ENCODE peak calls at places on chromosome 11, in nine cellular contexts. V, X, L, A, N, T, F, E and J are unnamed samples.

GRCh38 chr11:69202511-69203221 is 46.9 kb downstream of the SMIM38 start:
- DNase-seq in V (no peak), X (no peak), L (peak), A (no peak), N (peak), T (no peak), F (no peak), E (no peak), J (no peak)

GRCh38 chr11:58573451-58574104 is 2.1 kb downstream of the LPXN start:
- DNase-seq in V (peak), X (no peak), L (no peak), A (no peak), N (no peak), T (peak), F (no peak), E (no peak), J (peak)

GRCh38 chr11:118998822-118999221 is 884 bp downstream of the CENATAC start:
- DNase-seq in V (no peak), X (no peak), L (no peak), A (peak), N (no peak), T (peak), F (peak), E (peak), J (no peak)

GRCh38 chr11:68691402-68691784 is 7.0 kb downstream of the GAL start:
- DNase-seq in V (no peak), X (no peak), L (no peak), A (no peak), N (no peak), T (no peak), F (no peak), E (no peak), J (no peak)

GRCh38 chr11:2302280-2302843 is 549 bp downstream of the TSPAN32 start:
- DNase-seq in V (no peak), X (peak), L (peak), A (no peak), N (peak), T (no peak), F (no peak), E (no peak), J (no peak)

GRCh38 chr11:111969344-111969743 is 32.2 kb downstream of the DIXDC1 start:
- DNase-seq in V (no peak), X (no peak), L (no peak), A (no peak), N (no peak), T (no peak), F (no peak), E (no peak), J (no peak)

GRCh38 chr11:96279421-96280290 is 63.3 kb downstream of the MAML2 start:
- DNase-seq in V (no peak), X (no peak), L (no peak), A (no peak), N (no peak), T (no peak), F (no peak), E (no peak), J (no peak)

GRCh38 chr11:20457934-20458333 is 70.4 kb downstream of the PRMT3 start:
- DNase-seq in V (no peak), X (no peak), L (no peak), A (no peak), N (no peak), T (no peak), F (no peak), E (no peak), J (no peak)

GRCh38 chr11:109728056-109728455 is 306.1 kb downstream of the C11orf87 start:
- DNase-seq in V (no peak), X (no peak), L (no peak), A (no peak), N (no peak), T (no peak), F (no peak), E (no peak), J (no peak)

GRCh38 chr11:122322369-122322768 is 206.4 kb upstream of the BLID start:
- DNase-seq in V (no peak), X (no peak), L (no peak), A (no peak), N (no peak), T (peak), F (no peak), E (no peak), J (no peak)

GRCh38 chr11:75667268-75667830 is 1.5 kb downstream of the MAP6 start:
- DNase-seq in V (no peak), X (peak), L (no peak), A (peak), N (peak), T (no peak), F (peak), E (peak), J (no peak)

GRCh38 chr11:65954771-65955170 is 6.8 kb upstream of the SART1 start:
- DNase-seq in V (no peak), X (no peak), L (no peak), A (no peak), N (no peak), T (no peak), F (no peak), E (no peak), J (no peak)

GRCh38 chr11:77557553-77557952 is 32.2 kb upstream of the AQP11 start:
- DNase-seq in V (peak), X (no peak), L (no peak), A (peak), N (no peak), T (no peak), F (no peak), E (peak), J (no peak)

GRCh38 chr11:70229737-70230136 is 26.6 kb downstream of the FADD start:
- DNase-seq in V (no peak), X (peak), L (no peak), A (no peak), N (no peak), T (no peak), F (no peak), E (no peak), J (no peak)

GRCh38 chr11:120209750-120210650 is 832 bp upstream of the OAF start:
- DNase-seq in V (no peak), X (no peak), L (no peak), A (no peak), N (no peak), T (no peak), F (no peak), E (peak), J (no peak)

GRCh38 chr11:124716596-124716995 is 23.1 kb upstream of the NRGN start:
- DNase-seq in V (no peak), X (no peak), L (no peak), A (no peak), N (no peak), T (no peak), F (no peak), E (no peak), J (no peak)

GRCh38 chr11:11072067-11072466 is 214.2 kb upstream of the ZBED5 start:
- DNase-seq in V (no peak), X (no peak), L (no peak), A (peak), N (no peak), T (no peak), F (no peak), E (no peak), J (no peak)

GRCh38 chr11:124762077-124762623 is at the start of gene ESAM:
- DNase-seq in V (peak), X (peak), L (no peak), A (peak), N (peak), T (no peak), F (peak), E (peak), J (peak)

GRCh38 chr11:70398834-70399680 is 728 bp downstream of the CTTN start:
- DNase-seq in V (no peak), X (no peak), L (no peak), A (no peak), N (no peak), T (no peak), F (peak), E (no peak), J (peak)

GRCh38 chr11:65912840-65913239 is 6.0 kb downstream of the C11orf68 start:
- DNase-seq in V (no peak), X (no peak), L (no peak), A (no peak), N (no peak), T (no peak), F (no peak), E (no peak), J (no peak)

GRCh38 chr11:87292598-87292997 is 254.9 kb downstream of the TMEM135 start:
- DNase-seq in V (no peak), X (no peak), L (no peak), A (no peak), N (no peak), T (no peak), F (no peak), E (no peak), J (no peak)

GRCh38 chr11:9787260-9787659 is 123.4 kb downstream of the SWAP70 start:
- DNase-seq in V (no peak), X (no peak), L (no peak), A (no peak), N (no peak), T (no peak), F (no peak), E (no peak), J (no peak)

GRCh38 chr11:134372961-134373360 is 39.1 kb downstream of the B3GAT1 start:
- DNase-seq in V (no peak), X (peak), L (peak), A (no peak), N (peak), T (no peak), F (no peak), E (peak), J (no peak)

GRCh38 chr11:97361812-97362378 is 972.1 kb downstream of the JRKL start:
- DNase-seq in V (no peak), X (no peak), L (no peak), A (no peak), N (no peak), T (no peak), F (no peak), E (no peak), J (no peak)

GRCh38 chr11:65058012-65058411 is 341 bp downstream of the NAALADL1 start:
- DNase-seq in V (no peak), X (no peak), L (no peak), A (no peak), N (no peak), T (no peak), F (no peak), E (no peak), J (no peak)

GRCh38 chr11:47960015-47960414 is 20.3 kb upstream of the PTPRJ start:
- DNase-seq in V (no peak), X (no peak), L (no peak), A (no peak), N (peak), T (no peak), F (no peak), E (no peak), J (peak)

GRCh38 chr11:36296925-36297604 is 977 bp downstream of the PRR5L start:
- DNase-seq in V (no peak), X (no peak), L (no peak), A (no peak), N (no peak), T (peak), F (no peak), E (no peak), J (no peak)

GRCh38 chr11:113147249-113147648 is 167.1 kb upstream of the TTC12 start:
- DNase-seq in V (no peak), X (no peak), L (no peak), A (peak), N (no peak), T (no peak), F (no peak), E (peak), J (no peak)

GRCh38 chr11:133082851-133083488 is 449.3 kb downstream of the OPCML start:
- DNase-seq in V (peak), X (peak), L (no peak), A (peak), N (peak), T (no peak), F (peak), E (peak), J (peak)

GRCh38 chr11:68351450-68352275 is 39.3 kb downstream of the LRP5 start:
- DNase-seq in V (no peak), X (no peak), L (no peak), A (peak), N (peak), T (no peak), F (no peak), E (peak), J (no peak)

GRCh38 chr11:99424313-99425084 is 403.8 kb downstream of the CNTN5 start:
- DNase-seq in V (no peak), X (peak), L (no peak), A (no peak), N (peak), T (no peak), F (no peak), E (no peak), J (no peak)

GRCh38 chr11:62830904-62831519 is 839 bp downstream of the STX5 start:
- DNase-seq in V (no peak), X (peak), L (no peak), A (peak), N (no peak), T (no peak), F (no peak), E (peak), J (no peak)

GRCh38 chr11:34754171-34754823 is 133.4 kb downstream of the EHF start:
- DNase-seq in V (no peak), X (no peak), L (no peak), A (no peak), N (no peak), T (no peak), F (no peak), E (no peak), J (no peak)

GRCh38 chr11:115185507-115185906 is 318.7 kb downstream of the CADM1 start:
- DNase-seq in V (no peak), X (no peak), L (no peak), A (no peak), N (no peak), T (no peak), F (no peak), E (no peak), J (no peak)

GRCh38 chr11:2380807-2381350 is 3.8 kb downstream of the CD81 start:
- DNase-seq in V (no peak), X (peak), L (no peak), A (no peak), N (peak), T (no peak), F (peak), E (no peak), J (peak)

GRCh38 chr11:115148691-115149090 is 355.5 kb downstream of the CADM1 start:
- DNase-seq in V (no peak), X (peak), L (no peak), A (no peak), N (no peak), T (no peak), F (no peak), E (no peak), J (no peak)

GRCh38 chr11:33197915-33198727 is 36.8 kb upstream of the CSTF3 start:
- DNase-seq in V (no peak), X (no peak), L (no peak), A (no peak), N (no peak), T (no peak), F (no peak), E (no peak), J (no peak)

GRCh38 chr11:57424802-57425564 is 1.9 kb downstream of the SLC43A3 start:
- DNase-seq in V (peak), X (peak), L (no peak), A (no peak), N (peak), T (peak), F (peak), E (peak), J (peak)

DNA sequence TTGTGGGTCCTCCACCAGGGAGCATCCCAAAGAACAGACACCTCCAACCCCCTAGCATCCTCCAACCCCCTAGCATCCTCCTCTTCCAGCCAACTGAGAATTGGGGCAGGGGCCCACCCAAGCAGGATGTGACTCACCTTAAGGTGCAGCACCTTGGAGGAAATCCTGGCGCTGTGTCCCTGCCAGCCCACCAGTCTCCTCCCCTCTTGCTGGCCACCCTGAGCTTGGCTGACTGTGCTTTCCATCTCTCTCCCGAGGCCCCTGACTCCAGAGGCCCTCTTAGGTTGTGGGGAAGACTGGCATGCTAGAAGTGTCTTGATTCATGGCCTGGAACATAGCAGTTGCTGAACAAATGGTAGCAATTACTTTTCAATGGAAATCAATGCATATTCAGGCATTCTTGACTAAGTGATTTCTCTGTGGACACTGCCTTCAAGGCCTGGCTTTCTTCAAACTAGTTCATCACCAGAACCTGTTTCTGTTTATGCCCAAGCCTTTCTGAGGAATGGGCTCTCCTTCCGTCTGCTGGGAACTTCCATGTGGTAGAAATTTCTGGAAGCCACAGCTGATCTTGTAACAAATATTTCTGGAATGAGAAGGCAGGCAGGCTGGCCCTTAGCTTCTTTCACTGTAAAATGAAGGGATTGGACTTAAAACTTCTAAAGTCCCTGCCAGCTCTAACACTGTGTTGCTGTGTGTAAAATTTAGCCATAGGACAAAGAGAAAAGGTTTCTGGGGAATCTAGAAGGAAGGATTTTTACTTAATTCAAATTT is 60.5 kb downstream of the CEP164 start:
- DNase-seq in V (no peak), X (no peak), L (no peak), A (no peak), N (no peak), T (peak), F (no peak), E (no peak), J (no peak)
- TF ChIP-seq CTCF in V (no peak), X (no peak), L (no peak), A (no peak), N (no peak), T (no peak), F (no peak), E (no peak), J (no peak)

DNA sequence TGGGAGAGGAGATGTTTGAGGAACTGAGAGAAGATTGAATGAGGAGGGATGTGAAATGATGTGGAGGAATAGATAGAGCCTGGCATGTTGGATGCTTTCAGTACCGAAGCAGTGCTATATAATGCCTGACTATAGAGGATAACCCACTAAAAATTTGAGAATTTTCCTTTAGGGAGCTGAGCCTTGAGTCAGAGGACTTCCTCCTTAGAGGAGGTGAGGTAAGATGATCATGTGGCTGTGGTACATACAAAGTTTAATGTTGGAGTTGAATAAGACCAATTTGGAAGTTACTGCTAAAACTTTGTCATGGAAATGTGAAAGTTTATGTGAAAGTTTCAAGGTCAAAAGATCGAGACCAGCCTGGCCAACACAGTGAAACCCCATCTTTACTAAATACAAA is 66.9 kb downstream of the YAP1 start:
- DNase-seq in V (no peak), X (no peak), L (no peak), A (no peak), N (no peak), T (no peak), F (no peak), E (no peak), J (no peak)
- H3K27ac ChIP-seq in V (no peak), X (peak), L (peak), A (no peak), N (peak), T (peak), F (peak), E (no peak), J (no peak)

GRCh38 chr11:86108146-86108545 is 39.3 kb upstream of the PICALM start:
- DNase-seq in V (no peak), X (no peak), L (no peak), A (no peak), N (no peak), T (no peak), F (no peak), E (no peak), J (no peak)
- H3K4me3 ChIP-seq in V (no peak), X (no peak), L (no peak), A (no peak), N (no peak), T (no peak), F (no peak), E (no peak), J (no peak)

GRCh38 chr11:128555606-128556005 is 31.8 kb downstream of the ETS1 start:
- DNase-seq in V (no peak), X (no peak), L (no peak), A (peak), N (no peak), T (no peak), F (no peak), E (peak), J (no peak)
- TF ChIP-seq CTCF in V (no peak), X (peak), L (no peak), A (peak), N (peak), T (peak), F (no peak), E (peak), J (no peak)

DNA sequence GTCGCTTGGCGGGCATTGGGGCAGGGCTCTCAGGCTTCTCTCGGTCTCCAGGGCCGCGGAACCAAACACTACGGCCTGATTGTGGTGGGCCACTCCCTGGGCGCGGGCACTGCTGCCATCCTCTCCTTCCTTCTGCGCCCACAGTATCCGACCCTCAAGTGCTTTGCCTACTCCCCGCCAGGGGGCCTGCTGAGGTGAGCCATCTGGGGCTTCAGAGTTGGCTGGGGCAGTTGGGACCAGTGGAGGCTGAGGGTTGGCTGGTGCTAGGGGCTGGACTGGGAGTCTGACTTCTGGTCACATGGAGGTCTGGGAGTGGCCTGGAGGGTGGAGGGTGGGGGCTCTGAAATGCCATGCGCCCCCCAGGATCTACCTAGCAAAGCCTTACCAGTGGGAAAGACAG is 15.3 kb upstream of the MYRF start:
- DNase-seq in V (no peak), X (no peak), L (no peak), A (peak), N (no peak), T (no peak), F (no peak), E (no peak), J (no peak)
- H3K27ac ChIP-seq in V (no peak), X (no peak), L (no peak), A (no peak), N (no peak), T (no peak), F (no peak), E (no peak), J (no peak)

GRCh38 chr11:128468106-128468505 is 119.3 kb downstream of the ETS1 start:
- DNase-seq in V (peak), X (no peak), L (no peak), A (no peak), N (no peak), T (no peak), F (no peak), E (no peak), J (no peak)
- H3K4me3 ChIP-seq in V (no peak), X (no peak), L (no peak), A (no peak), N (no peak), T (no peak), F (no peak), E (no peak), J (no peak)

DNA sequence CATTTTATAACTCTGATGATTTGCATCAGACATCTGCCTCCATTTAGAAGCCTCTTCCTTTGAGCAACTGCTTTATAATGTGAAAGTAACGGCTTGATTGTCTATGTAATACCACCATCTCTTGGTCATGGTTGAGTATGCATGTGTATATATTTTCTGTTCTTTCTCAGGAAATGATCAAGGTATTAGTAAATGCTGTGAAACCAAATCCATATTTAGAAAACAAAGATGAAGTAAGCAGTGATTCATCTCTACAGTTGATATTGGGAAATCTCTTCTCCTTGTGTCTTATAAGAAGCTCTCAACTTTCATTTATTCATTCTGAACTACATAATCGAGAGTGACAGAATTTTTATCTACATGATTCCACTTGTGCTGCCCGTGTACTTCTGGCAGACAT is 104.6 kb upstream of the ANO3 start:
- DNase-seq in V (peak), X (no peak), L (no peak), A (peak), N (no peak), T (peak), F (no peak), E (peak), J (no peak)
- TF ChIP-seq CTCF in V (peak), X (peak), L (no peak), A (peak), N (peak), T (peak), F (peak), E (peak), J (no peak)

GRCh38 chr11:78560826-78561484 is 13.7 kb downstream of the NARS2 start:
- DNase-seq in V (no peak), X (no peak), L (no peak), A (no peak), N (no peak), T (no peak), F (no peak), E (no peak), J (no peak)
- H3K27ac ChIP-seq in V (no peak), X (no peak), L (peak), A (no peak), N (peak), T (no peak), F (peak), E (no peak), J (peak)